ENCODE peak calls at places on chromosomes 12 and 14, in ten cellular contexts. One of them, this sample, is unnamed.

GRCh38 chr12:41228066-41228820 is 40.1 kb downstream of the PDZRN4 start:
- DNase-seq in activated CD4-positive, alpha-beta T cell treated with anti-CD3 and anti-CD28 coated beads, Interleukin-2, amount 50 U/mL, for 48 hours: no peak
- DNase-seq in mesendoderm: no peak
- DNase-seq in stomach: no peak
- DNase-seq in neural progenitor cell: no peak
- DNase-seq in myocyte: no peak
- DNase-seq in T-cell: no peak
- DNase-seq in fibroblast of lung: no peak
- DNase-seq in Calu3: no peak
- DNase-seq in NCI-H1092 treated with DMSO at 0.1 percent for 48 hours: no peak
- DNase-seq in this sample: no peak

GRCh38 chr12:93245543-93245942 is 132.2 kb upstream of the NUDT4 start:
- DNase-seq in activated CD4-positive, alpha-beta T cell treated with anti-CD3 and anti-CD28 coated beads, Interleukin-2, amount 50 U/mL, for 48 hours: no peak
- DNase-seq in mesendoderm: peak
- DNase-seq in stomach: no peak
- DNase-seq in neural progenitor cell: peak
- DNase-seq in myocyte: no peak
- DNase-seq in T-cell: peak
- DNase-seq in fibroblast of lung: no peak
- DNase-seq in Calu3: no peak
- DNase-seq in NCI-H1092 treated with DMSO at 0.1 percent for 48 hours: no peak
- DNase-seq in this sample: no peak

GRCh38 chr12:128592345-128592744 is 231.4 kb downstream of the SLC15A4 start:
- DNase-seq in activated CD4-positive, alpha-beta T cell treated with anti-CD3 and anti-CD28 coated beads, Interleukin-2, amount 50 U/mL, for 48 hours: no peak
- DNase-seq in mesendoderm: peak
- DNase-seq in stomach: no peak
- DNase-seq in neural progenitor cell: no peak
- DNase-seq in myocyte: no peak
- DNase-seq in T-cell: no peak
- DNase-seq in fibroblast of lung: no peak
- DNase-seq in Calu3: no peak
- DNase-seq in NCI-H1092 treated with DMSO at 0.1 percent for 48 hours: no peak
- DNase-seq in this sample: no peak

GRCh38 chr12:12686925-12687324 is 9.1 kb downstream of the GPR19 start:
- DNase-seq in activated CD4-positive, alpha-beta T cell treated with anti-CD3 and anti-CD28 coated beads, Interleukin-2, amount 50 U/mL, for 48 hours: no peak
- DNase-seq in mesendoderm: no peak
- DNase-seq in stomach: no peak
- DNase-seq in neural progenitor cell: no peak
- DNase-seq in myocyte: peak
- DNase-seq in T-cell: no peak
- DNase-seq in fibroblast of lung: peak
- DNase-seq in Calu3: no peak
- DNase-seq in NCI-H1092 treated with DMSO at 0.1 percent for 48 hours: no peak
- DNase-seq in this sample: no peak

GRCh38 chr12:121379945-121380344 is 20.0 kb upstream of the RNF34 start:
- DNase-seq in activated CD4-positive, alpha-beta T cell treated with anti-CD3 and anti-CD28 coated beads, Interleukin-2, amount 50 U/mL, for 48 hours: no peak
- DNase-seq in mesendoderm: no peak
- DNase-seq in stomach: no peak
- DNase-seq in neural progenitor cell: no peak
- DNase-seq in myocyte: no peak
- DNase-seq in T-cell: no peak
- DNase-seq in fibroblast of lung: no peak
- DNase-seq in Calu3: no peak
- DNase-seq in NCI-H1092 treated with DMSO at 0.1 percent for 48 hours: no peak
- DNase-seq in this sample: no peak

GRCh38 chr12:120835657-120836056 is 68.5 kb downstream of the SPPL3 start:
- DNase-seq in activated CD4-positive, alpha-beta T cell treated with anti-CD3 and anti-CD28 coated beads, Interleukin-2, amount 50 U/mL, for 48 hours: no peak
- DNase-seq in mesendoderm: no peak
- DNase-seq in stomach: no peak
- DNase-seq in neural progenitor cell: no peak
- DNase-seq in myocyte: peak
- DNase-seq in T-cell: no peak
- DNase-seq in fibroblast of lung: peak
- DNase-seq in Calu3: no peak
- DNase-seq in NCI-H1092 treated with DMSO at 0.1 percent for 48 hours: no peak
- DNase-seq in this sample: no peak

GRCh38 chr14:68772761-68773381 is 20.0 kb downstream of the ZFP36L1 start:
- DNase-seq in activated CD4-positive, alpha-beta T cell treated with anti-CD3 and anti-CD28 coated beads, Interleukin-2, amount 50 U/mL, for 48 hours: no peak
- DNase-seq in mesendoderm: no peak
- DNase-seq in stomach: no peak
- DNase-seq in neural progenitor cell: no peak
- DNase-seq in myocyte: no peak
- DNase-seq in T-cell: no peak
- DNase-seq in fibroblast of lung: no peak
- DNase-seq in Calu3: no peak
- DNase-seq in NCI-H1092 treated with DMSO at 0.1 percent for 48 hours: no peak
- DNase-seq in this sample: no peak

GRCh38 chr14:22474730-22475351 is 114.2 kb downstream of the DAD1 start:
- DNase-seq in activated CD4-positive, alpha-beta T cell treated with anti-CD3 and anti-CD28 coated beads, Interleukin-2, amount 50 U/mL, for 48 hours: no peak
- DNase-seq in mesendoderm: no peak
- DNase-seq in stomach: no peak
- DNase-seq in neural progenitor cell: no peak
- DNase-seq in myocyte: no peak
- DNase-seq in T-cell: no peak
- DNase-seq in fibroblast of lung: peak
- DNase-seq in Calu3: no peak
- DNase-seq in NCI-H1092 treated with DMSO at 0.1 percent for 48 hours: no peak
- DNase-seq in this sample: no peak

GRCh38 chr12:19198272-19198671 is 68.7 kb downstream of the PLEKHA5 start:
- DNase-seq in activated CD4-positive, alpha-beta T cell treated with anti-CD3 and anti-CD28 coated beads, Interleukin-2, amount 50 U/mL, for 48 hours: no peak
- DNase-seq in mesendoderm: peak
- DNase-seq in stomach: no peak
- DNase-seq in neural progenitor cell: no peak
- DNase-seq in myocyte: peak
- DNase-seq in T-cell: no peak
- DNase-seq in fibroblast of lung: peak
- DNase-seq in Calu3: peak
- DNase-seq in NCI-H1092 treated with DMSO at 0.1 percent for 48 hours: no peak
- DNase-seq in this sample: peak

GRCh38 chr12:52521175-52521574 is 981 bp upstream of the KRT5 start:
- DNase-seq in activated CD4-positive, alpha-beta T cell treated with anti-CD3 and anti-CD28 coated beads, Interleukin-2, amount 50 U/mL, for 48 hours: no peak
- DNase-seq in mesendoderm: peak
- DNase-seq in stomach: peak
- DNase-seq in neural progenitor cell: no peak
- DNase-seq in myocyte: no peak
- DNase-seq in T-cell: no peak
- DNase-seq in fibroblast of lung: peak
- DNase-seq in Calu3: peak
- DNase-seq in NCI-H1092 treated with DMSO at 0.1 percent for 48 hours: no peak
- DNase-seq in this sample: no peak

GRCh38 chr12:80778005-80778541 is 61.4 kb downstream of the MYF5 start:
- DNase-seq in activated CD4-positive, alpha-beta T cell treated with anti-CD3 and anti-CD28 coated beads, Interleukin-2, amount 50 U/mL, for 48 hours: peak
- DNase-seq in mesendoderm: no peak
- DNase-seq in stomach: peak
- DNase-seq in neural progenitor cell: no peak
- DNase-seq in myocyte: peak
- DNase-seq in T-cell: no peak
- DNase-seq in fibroblast of lung: peak
- DNase-seq in Calu3: peak
- DNase-seq in NCI-H1092 treated with DMSO at 0.1 percent for 48 hours: peak
- DNase-seq in this sample: peak

This sample was measured in skeletal muscle cell.